ENCODE peak calls at places on chromosomes 1 and 21, in eight cellular contexts. A is upper lobe of right lung, L is psoas muscle, Q is tibial artery, U is neuronal stem cell, K is mammary epithelial cell, E is pancreas, C is lung. D is an unnamed sample.

GRCh38 chr1:240188139-240188538 is 96.5 kb downstream of the FMN2 start:
- DNase-seq in A (no peak), L (no peak), Q (no peak), U (no peak), K (no peak), E (no peak), C (no peak), D (no peak)

GRCh38 chr1:234970371-234970730 is 158.3 kb downstream of the TOMM20 start:
- DNase-seq in A (no peak), L (no peak), Q (no peak), U (no peak), K (peak; percentile 59), E (no peak), C (no peak), D (no peak)

GRCh38 chr1:32701951-32702598 is 495 bp downstream of the SYNC start:
- DNase-seq in A (peak; percentile 76), L (peak; percentile 75), Q (peak; percentile 33), U (no peak), K (no peak), E (no peak), C (peak; percentile 64), D (no peak)

GRCh38 chr21:30680586-30680985 is 37.9 kb downstream of the KRTAP20-3 start:
- DNase-seq in A (no peak), L (no peak), Q (no peak), U (no peak), K (no peak), E (no peak), C (no peak), D (no peak)

GRCh38 chr1:91557039-91557690 is 56.5 kb downstream of the CDC7 start:
- DNase-seq in A (no peak), L (no peak), Q (no peak), U (no peak), K (no peak), E (no peak), C (no peak), D (no peak)

GRCh38 chr1:206856674-206857464 is 8.6 kb upstream of the IL20 start:
- DNase-seq in A (no peak), L (no peak), Q (no peak), U (no peak), K (no peak), E (no peak), C (no peak), D (no peak)

GRCh38 chr21:36175771-36176565 is 19.3 kb downstream of the DOP1B start:
- DNase-seq in A (no peak), L (no peak), Q (no peak), U (no peak), K (no peak), E (no peak), C (no peak), D (no peak)

GRCh38 chr1:58882322-58882951 is 98.6 kb upstream of the JUN start:
- DNase-seq in A (no peak), L (no peak), Q (no peak), U (no peak), K (no peak), E (no peak), C (no peak), D (no peak)

GRCh38 chr1:24052119-24052695 is 59.7 kb downstream of the MYOM3 start:
- DNase-seq in A (peak; percentile 35), L (no peak), Q (no peak), U (no peak), K (no peak), E (no peak), C (no peak), D (no peak)

GRCh38 chr1:206723500-206724472 is 39.1 kb downstream of the MAPKAPK2 start:
- DNase-seq in A (peak; percentile 86), L (peak; percentile 81), Q (peak; percentile 53), U (no peak), K (peak; percentile 50), E (peak; percentile 67), C (peak; percentile 79), D (no peak)

GRCh38 chr1:68975534-68975933 is 478.7 kb upstream of the DEPDC1 start:
- DNase-seq in A (no peak), L (no peak), Q (no peak), U (peak; percentile 67), K (peak; percentile 32), E (no peak), C (no peak), D (no peak)

GRCh38 chr21:14543983-14544382 is 2.1 kb downstream of the SAMSN1 start:
- DNase-seq in A (no peak), L (no peak), Q (no peak), U (no peak), K (no peak), E (no peak), C (no peak), D (no peak)
- H3K27ac ChIP-seq in A (peak overlapping the region; percentile 79), L (no peak overlapping the region), Q (no peak overlapping the region), U (no peak overlapping the region), K (no peak overlapping the region), E (no peak overlapping the region), C (no peak overlapping the region), D (no peak overlapping the region)

DNA sequence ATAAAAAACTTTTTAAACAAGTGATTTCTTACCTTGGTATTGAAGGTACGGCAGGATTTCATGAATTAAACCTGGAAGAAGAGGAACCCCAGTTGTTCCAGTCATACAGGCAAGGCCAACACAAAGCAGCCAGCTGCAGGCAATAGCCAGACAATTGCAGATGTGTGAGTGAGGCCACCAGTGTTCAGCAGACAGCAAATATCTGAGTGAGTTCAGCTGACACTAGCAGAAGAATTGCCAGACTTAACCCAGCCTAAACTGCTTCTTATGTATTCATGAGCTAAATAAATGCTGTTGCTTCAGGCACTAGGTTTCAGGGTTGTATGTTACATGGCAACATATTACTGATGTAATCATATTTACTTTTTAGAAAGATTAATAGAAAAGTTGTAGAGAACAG is 129.9 kb upstream of the CHODL start:
- DNase-seq in A (no peak), L (no peak), Q (no peak), U (no peak), K (no peak), E (no peak), C (no peak), D (no peak)
- H3K27ac ChIP-seq in A (no peak overlapping the region), L (no peak overlapping the region), Q (no peak overlapping the region), U (no peak overlapping the region), K (no peak overlapping the region), E (no peak overlapping the region), C (no peak overlapping the region), D (no peak overlapping the region)

GRCh38 chr1:8174807-8175206 is 143.1 kb upstream of the SLC45A1 start:
- DNase-seq in A (peak; percentile 76), L (no peak), Q (no peak), U (no peak), K (peak; percentile 43), E (peak; percentile 57), C (peak; percentile 44), D (no peak)
- H3K27ac ChIP-seq in A (no peak overlapping the region), L (no peak overlapping the region), Q (no peak overlapping the region), U (no peak overlapping the region), K (peak overlapping the region; percentile 38), E (peak overlapping the region; percentile 74), C (no peak overlapping the region), D (no peak overlapping the region)

GRCh38 chr1:224720216-224720615 is 104.1 kb downstream of the CNIH3 start:
- DNase-seq in A (no peak), L (no peak), Q (no peak), U (no peak), K (no peak), E (peak; percentile 30), C (no peak), D (no peak)

GRCh38 chr1:224718470-224719053 is 102.4 kb downstream of the CNIH3 start:
- DNase-seq in A (no peak), L (no peak), Q (no peak), U (no peak), K (no peak), E (no peak), C (no peak), D (no peak)

GRCh38 chr1:224722838-224723237 is 106.7 kb downstream of the CNIH3 start:
- DNase-seq in A (no peak), L (no peak), Q (no peak), U (no peak), K (no peak), E (no peak), C (no peak), D (no peak)

GRCh38 chr1:224721000-224721399 is 104.9 kb downstream of the CNIH3 start:
- DNase-seq in A (no peak), L (no peak), Q (no peak), U (no peak), K (no peak), E (no peak), C (no peak), D (no peak)

GRCh38 chr1:224719716-224720115 is 103.6 kb downstream of the CNIH3 start:
- DNase-seq in A (no peak), L (no peak), Q (no peak), U (no peak), K (no peak), E (no peak), C (no peak), D (no peak)
- H3K27ac ChIP-seq in A (no peak overlapping the region), L (no peak overlapping the region), Q (no peak overlapping the region), U (no peak overlapping the region), K (no peak overlapping the region), E (no peak overlapping the region), C (no peak overlapping the region), D (no peak overlapping the region)

GRCh38 chr1:168127493-168127892 is 9.2 kb downstream of the GPR161 start:
- DNase-seq in A (no peak), L (no peak), Q (no peak), U (no peak), K (no peak), E (no peak), C (no peak), D (no peak)
- H3K27ac ChIP-seq in A (no peak overlapping the region), L (no peak overlapping the region), Q (no peak overlapping the region), U (no peak overlapping the region), K (no peak overlapping the region), E (no peak overlapping the region), C (no peak overlapping the region), D (no peak overlapping the region)

DNA sequence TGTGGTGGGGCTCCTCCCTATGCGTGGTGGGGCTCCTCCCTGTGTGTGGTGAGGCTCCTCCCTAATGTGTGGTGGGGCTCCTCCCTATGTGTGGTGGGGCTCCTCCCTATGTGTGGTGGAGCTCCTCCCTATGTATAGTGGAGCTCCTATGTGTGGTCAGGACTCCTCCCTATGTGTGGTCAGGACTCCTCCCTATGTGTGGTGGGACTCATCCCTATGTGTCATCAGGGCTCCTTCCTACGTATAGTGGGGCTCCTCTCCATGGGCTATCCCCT is 29.6 kb downstream of the PRSS38 start:
- DNase-seq in A (no peak), L (no peak), Q (no peak), U (no peak), K (no peak), E (no peak), C (no peak), D (no peak)
- H3K27ac ChIP-seq in A (no peak overlapping the region), L (no peak overlapping the region), Q (no peak overlapping the region), U (no peak overlapping the region), K (no peak overlapping the region), E (no peak overlapping the region), C (no peak overlapping the region), D (no peak overlapping the region)

DNA sequence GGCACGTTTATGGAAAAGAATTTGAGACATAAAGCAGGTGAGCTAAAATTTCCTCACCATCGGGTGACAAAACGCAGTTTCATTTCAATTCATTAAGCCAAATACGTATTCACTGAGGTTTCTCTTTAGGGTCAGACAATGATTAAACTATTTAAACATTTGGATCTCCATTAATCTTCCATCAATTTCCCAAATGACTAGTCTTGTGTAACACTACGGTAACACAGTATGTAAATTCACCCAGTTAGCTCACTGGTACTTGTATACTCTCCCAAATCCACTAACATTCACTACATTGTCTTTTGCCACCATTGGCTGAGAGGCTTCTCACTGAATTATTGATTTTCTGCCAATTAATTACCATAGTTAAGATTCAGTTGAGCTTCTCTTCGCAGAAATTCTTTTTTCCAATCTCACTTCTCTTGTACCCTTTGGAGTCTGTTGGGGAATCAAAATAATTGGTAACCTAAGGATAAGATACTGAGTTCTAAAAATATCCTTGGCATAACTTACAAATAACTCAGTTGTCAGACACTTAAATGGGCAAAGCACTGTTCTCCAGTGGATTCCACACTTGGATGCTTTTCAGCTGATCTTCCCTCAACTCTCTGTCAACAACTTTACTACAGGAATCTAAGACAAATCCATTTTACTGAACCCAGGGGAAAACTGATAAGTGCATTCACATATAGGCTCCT is 40.7 kb downstream of the SIPA1L2 start:
- DNase-seq in A (no peak), L (no peak), Q (no peak), U (no peak), K (no peak), E (no peak), C (no peak), D (no peak)
- H3K27ac ChIP-seq in A (peak overlapping the region; percentile 6), L (no peak overlapping the region), Q (no peak overlapping the region), U (no peak overlapping the region), K (no peak overlapping the region), E (peak overlapping the region; percentile 1), C (peak overlapping the region; percentile 34), D (peak overlapping the region; percentile 14)

D was measured in caudate nucleus.